ENCODE peak calls at places on chromosomes 6 and 20, in six cellular contexts. I is hepatocyte, T is fibroblast of lung, C is GM23338, J is mesendoderm, B is Karpas-422. Y is an unnamed sample.

GRCh38 chr6:159002432-159003160 is 2.6 kb upstream of the RSPH3 start:
- DNase-seq in J (peak; percentile 88), B (no peak), I (no peak), T (peak; percentile 77), C (peak; percentile 32), Y (no peak)

GRCh38 chr20:17648782-17649730 is 33.0 kb downstream of the RRBP1 start:
- DNase-seq in C (peak; percentile 47), J (no peak), B (peak; percentile 57), I (no peak), T (no peak), Y (no peak)

GRCh38 chr20:63441136-63441776 is 31.2 kb downstream of the KCNQ2 start:
- DNase-seq in T (no peak), I (no peak), B (no peak), J (no peak), C (no peak), Y (no peak)

GRCh38 chr20:48818481-48818987 is 9.3 kb downstream of the PREX1 start:
- DNase-seq in I (no peak), B (no peak), C (peak; percentile 43), J (no peak), T (no peak), Y (no peak)

GRCh38 chr6:68633654-68634502 is 1.2 kb upstream of the ADGRB3 start:
- DNase-seq in J (no peak), I (no peak), T (no peak), B (no peak), C (no peak), Y (no peak)

GRCh38 chr6:100088009-100088408 is 94.0 kb upstream of the MCHR2 start:
- DNase-seq in C (no peak), I (no peak), T (peak; percentile 85), B (no peak), J (no peak), Y (no peak)

GRCh38 chr6:34316442-34317171 is 67.8 kb upstream of the SMIM29 start:
- DNase-seq in T (no peak), B (peak; percentile 59), I (no peak), J (no peak), C (no peak), Y (no peak)

GRCh38 chr6:142850653-142851434 is 94.1 kb downstream of the HIVEP2 start:
- DNase-seq in B (no peak), T (peak; percentile 65), J (no peak), C (no peak), I (no peak), Y (no peak)

GRCh38 chr6:124193132-124193531 is 389.5 kb downstream of the NKAIN2 start:
- DNase-seq in I (no peak), C (no peak), B (no peak), J (no peak), T (no peak), Y (no peak)

GRCh38 chr6:165742047-165742446 is 79.0 kb upstream of the PDE10A start:
- DNase-seq in C (no peak), I (no peak), T (no peak), B (no peak), J (no peak), Y (no peak)

GRCh38 chr20:7499201-7499600 is 441.1 kb downstream of the HAO1 start:
- DNase-seq in C (no peak), B (no peak), J (no peak), T (no peak), I (no peak), Y (no peak)

GRCh38 chr6:9397981-9398559 is 962.7 kb upstream of the SLC35B3 start:
- DNase-seq in B (no peak), T (no peak), C (no peak), J (peak; percentile 41), I (peak; percentile 74), Y (no peak)

GRCh38 chr6:8888468-8888867 is 453.1 kb upstream of the SLC35B3 start:
- DNase-seq in B (peak; percentile 65), I (no peak), T (no peak), C (peak; percentile 64), J (peak; percentile 35), Y (no peak)

GRCh38 chr6:71394001-71394432 is 105.4 kb downstream of the OGFRL1 start:
- DNase-seq in T (peak; percentile 74), J (no peak), C (no peak), I (no peak), B (no peak), Y (no peak)

GRCh38 chr6:107822154-107823046 is 1.7 kb downstream of the SCML4 start:
- DNase-seq in J (no peak), C (no peak), B (peak; percentile 53), I (no peak), T (no peak), Y (no peak)

GRCh38 chr6:38198219-38198618 is 378.7 kb downstream of the ZFAND3 start:
- DNase-seq in T (no peak), I (no peak), J (no peak), C (no peak), B (no peak), Y (no peak)

GRCh38 chr20:40191573-40191972 is 497.5 kb downstream of the MAFB start:
- DNase-seq in J (no peak), T (no peak), C (no peak), B (no peak), I (no peak), Y (no peak)

GRCh38 chr6:127790571-127790970 is 110.3 kb downstream of the THEMIS start:
- DNase-seq in I (no peak), T (no peak), J (no peak), C (no peak), B (no peak), Y (no peak)

GRCh38 chr6:3742426-3743344 is 8.8 kb downstream of the PXDC1 start:
- DNase-seq in C (peak; percentile 91), I (peak; percentile 88), J (peak; percentile 80), T (peak; percentile 62), B (peak; percentile 95), Y (peak; percentile 86)

GRCh38 chr6:7631466-7631865 is 41.5 kb downstream of the SNRNP48 start:
- DNase-seq in C (no peak), J (no peak), B (no peak), T (no peak), I (no peak), Y (no peak)

GRCh38 chr20:60113024-60113724 is 155.0 kb downstream of the CDH26 start:
- DNase-seq in J (no peak), T (no peak), B (no peak), C (no peak), I (no peak), Y (no peak)

GRCh38 chr6:22888147-22888831 is 318.9 kb downstream of the HDGFL1 start:
- DNase-seq in C (no peak), B (no peak), T (peak; percentile 75), J (no peak), I (peak; percentile 33), Y (no peak)

GRCh38 chr6:52572536-52572935 is 4.3 kb downstream of the TRAM2 start:
- DNase-seq in T (no peak), I (no peak), C (no peak), J (no peak), B (no peak), Y (no peak)

GRCh38 chr6:52573295-52573694 is 3.6 kb downstream of the TRAM2 start:
- DNase-seq in T (peak; percentile 67), J (peak; percentile 74), C (peak; percentile 73), B (no peak), I (no peak), Y (no peak)

GRCh38 chr6:52568320-52568719 is 8.5 kb downstream of the TRAM2 start:
- DNase-seq in I (no peak), J (peak; percentile 73), B (no peak), C (no peak), T (no peak), Y (no peak)

GRCh38 chr6:52571099-52571755 is 5.6 kb downstream of the TRAM2 start:
- DNase-seq in T (no peak), J (peak; percentile 84), C (peak; percentile 47), B (no peak), I (peak; percentile 36), Y (no peak)

GRCh38 chr6:52570291-52570700 is 6.6 kb downstream of the TRAM2 start:
- DNase-seq in J (no peak), B (no peak), C (no peak), I (peak; percentile 55), T (peak; percentile 84), Y (no peak)
- H3K79me2 ChIP-seq in J (peaks cover 92% of the 10 kb centered on the region), B (peaks cover 100% of the 10 kb centered on the region), C (peaks cover 94% of the 10 kb centered on the region), I (peaks cover 97% of the 10 kb centered on the region), T (peaks cover 97% of the 10 kb centered on the region), Y (peaks cover 12% of the 10 kb centered on the region)

DNA sequence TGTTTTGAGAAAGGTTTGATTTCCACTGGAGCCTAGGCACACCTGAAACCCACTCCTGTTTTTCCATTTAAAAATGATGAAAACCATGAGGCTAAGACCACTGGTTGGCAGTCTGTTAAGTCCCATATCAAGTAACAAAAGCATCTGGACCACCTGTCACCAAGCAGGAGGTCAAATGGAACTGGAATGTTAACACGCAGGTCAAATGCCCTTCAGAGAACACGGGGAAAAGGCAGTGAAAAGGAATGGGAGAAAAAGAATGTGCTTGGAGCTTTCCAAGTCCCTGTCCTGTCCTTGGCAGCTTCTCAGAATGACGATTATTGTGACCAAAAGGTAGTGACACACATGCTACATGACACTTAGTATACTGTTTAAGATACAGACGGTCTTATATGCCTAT is 132.7 kb downstream of the GJA10 start:
- DNase-seq in B (no peak), T (no peak), I (no peak), C (no peak), J (no peak), Y (no peak)
- H3K79me2 ChIP-seq in B (no peaks in the 10 kb centered on the region), T (no peaks in the 10 kb centered on the region), I (no peaks in the 10 kb centered on the region), C (no peaks in the 10 kb centered on the region), J (no peaks in the 10 kb centered on the region), Y (no peaks in the 10 kb centered on the region)

GRCh38 chr20:62408055-62408454 is 970 bp upstream of the CABLES2 start:
- DNase-seq in J (no peak), C (no peak), B (no peak), I (no peak), T (no peak), Y (no peak)
- H3K79me2 ChIP-seq in J (no peaks in the 10 kb centered on the region), C (no peaks in the 10 kb centered on the region), B (peaks cover 23% of the 10 kb centered on the region), I (peaks cover 36% of the 10 kb centered on the region), T (peaks cover 2% of the 10 kb centered on the region), Y (no peaks in the 10 kb centered on the region)

GRCh38 chr6:30930506-30930905 is 1.5 kb downstream of the SFTA2 start:
- DNase-seq in B (no peak), J (no peak), I (no peak), T (no peak), C (no peak), Y (no peak)
- H3K79me2 ChIP-seq in B (no peaks in the 10 kb centered on the region), J (no peaks in the 10 kb centered on the region), I (no peaks in the 10 kb centered on the region), T (no peaks in the 10 kb centered on the region), C (no peaks in the 10 kb centered on the region), Y (no peaks in the 10 kb centered on the region)